ENCODE peak calls at places on chromosomes 5 and 9, in eight cellular contexts. T is NCI-H146, J is neural crest cell, A is aorta, K is left ventricle myocardium inferior, L is adrenal gland, W is NCI-H1694 treated with DMSO at 0.1 percent for 48 hours, I is ecto neural progenitor cell. B is an unnamed sample.

GRCh38 chr9:134059661-134060395 is 8.0 kb downstream of the BRD3 start:
- DNase-seq in T (no peak), J (no peak), A (peak), K (peak), L (peak), W (no peak), I (peak), B (peak)

GRCh38 chr5:120139039-120139438 is 325.1 kb upstream of the PRR16 start:
- DNase-seq in T (no peak), J (no peak), A (no peak), K (no peak), L (peak), W (no peak), I (no peak), B (no peak)

GRCh38 chr5:96065577-96066385 is 104.1 kb upstream of the ELL2 start:
- DNase-seq in T (peak), J (no peak), A (no peak), K (no peak), L (no peak), W (no peak), I (no peak), B (no peak)

GRCh38 chr5:120007619-120008018 is 378.3 kb downstream of the FAM170A start:
- DNase-seq in T (no peak), J (no peak), A (no peak), K (no peak), L (no peak), W (no peak), I (no peak), B (no peak)

GRCh38 chr9:19925674-19926503 is 137.1 kb upstream of the SLC24A2 start:
- DNase-seq in T (peak), J (peak), A (no peak), K (peak), L (peak), W (peak), I (peak), B (peak)

GRCh38 chr5:64973226-64973625 is 204.5 kb downstream of the CWC27 start:
- DNase-seq in T (no peak), J (no peak), A (no peak), K (no peak), L (no peak), W (no peak), I (no peak), B (no peak)

GRCh38 chr9:100473271-100474081 is 527 bp downstream of the TMEFF1 start:
- DNase-seq in T (peak), J (peak), A (peak), K (no peak), L (peak), W (no peak), I (peak), B (peak)

GRCh38 chr5:113340537-113340936 is 94.3 kb downstream of the TSSK1B start:
- DNase-seq in T (no peak), J (no peak), A (no peak), K (no peak), L (no peak), W (no peak), I (no peak), B (no peak)

GRCh38 chr5:179367491-179367890 is 22.2 kb upstream of the ADAMTS2 start:
- DNase-seq in T (no peak), J (no peak), A (peak), K (no peak), L (no peak), W (no peak), I (no peak), B (no peak)

GRCh38 chr9:105656131-105656921 is 5.9 kb upstream of the TAL2 start:
- DNase-seq in T (peak), J (peak), A (peak), K (peak), L (peak), W (no peak), I (peak), B (peak)

GRCh38 chr5:43627028-43627427 is 24.0 kb downstream of the NNT start:
- DNase-seq in T (peak), J (peak), A (no peak), K (no peak), L (peak), W (peak), I (peak), B (peak)

GRCh38 chr5:77906806-77907205 is 130.7 kb upstream of the TBCA start:
- DNase-seq in T (no peak), J (no peak), A (no peak), K (no peak), L (no peak), W (no peak), I (no peak), B (no peak)

GRCh38 chr5:93336330-93337110 is 244.5 kb downstream of the NR2F1-AS1 start:
- DNase-seq in T (no peak), J (no peak), A (no peak), K (no peak), L (no peak), W (no peak), I (no peak), B (no peak)

GRCh38 chr9:72894342-72894741 is 58.5 kb downstream of the ALDH1A1 start:
- DNase-seq in T (no peak), J (no peak), A (no peak), K (no peak), L (no peak), W (no peak), I (no peak), B (no peak)

GRCh38 chr9:36191696-36192095 is 975 bp downstream of the CLTA start:
- DNase-seq in T (peak), J (no peak), A (no peak), K (no peak), L (no peak), W (no peak), I (no peak), B (no peak)

GRCh38 chr9:130561056-130561455 is 18.3 kb upstream of the FUBP3 start:
- DNase-seq in T (no peak), J (no peak), A (no peak), K (no peak), L (no peak), W (no peak), I (no peak), B (no peak)

GRCh38 chr5:19987594-19988345 is at the start of gene CDH18:
- DNase-seq in T (peak), J (peak), A (no peak), K (peak), L (peak), W (peak), I (peak), B (peak)

GRCh38 chr9:69425402-69425801 is 100.4 kb downstream of the ENTREP1 start:
- DNase-seq in T (no peak), J (no peak), A (no peak), K (no peak), L (no peak), W (no peak), I (no peak), B (no peak)

GRCh38 chr5:163867324-163867723 is 361.9 kb downstream of the MAT2B start:
- DNase-seq in T (no peak), J (no peak), A (no peak), K (no peak), L (no peak), W (no peak), I (no peak), B (no peak)

B was measured in islet precursor cell.